ENCODE peak calls at places on chromosomes 4 and X, in four cellular contexts. O is left lung, A is GM23248, D is GM23338. Z is an unnamed sample.

GRCh38 chr4:131044368-131044767 is 1948.4 kb downstream of the C4orf33 start:
- DNase-seq in D (no peak), O (no peak), A (no peak), Z (no peak)

GRCh38 chrX:17020828-17021821 is 74.7 kb downstream of the REPS2 start:
- DNase-seq in D (no peak), A (peak; percentile 24), O (no peak), Z (no peak)

GRCh38 chr4:77036206-77036605 is 39.6 kb downstream of the CCNI start:
- DNase-seq in D (no peak), A (peak; percentile 91), O (no peak), Z (no peak)

GRCh38 chr4:3716034-3716875 is 49.9 kb upstream of the ADRA2C start:
- DNase-seq in D (no peak), O (peak; percentile 57), A (no peak), Z (no peak)

GRCh38 chrX:146907391-146908240 is 93.1 kb upstream of the CXorf51A start:
- DNase-seq in A (peak; percentile 0), O (no peak), D (no peak), Z (no peak)

GRCh38 chr4:89266128-89266527 is 41.5 kb downstream of the GPRIN3 start:
- DNase-seq in D (no peak), A (no peak), O (no peak), Z (no peak)

GRCh38 chr4:7929530-7929951 is 10.1 kb downstream of the AFAP1 start:
- DNase-seq in A (no peak), D (peak; percentile 74), O (no peak), Z (no peak)

GRCh38 chr4:73347497-73347896 is 56.6 kb upstream of the ALB start:
- DNase-seq in O (no peak), A (no peak), D (no peak), Z (no peak)

GRCh38 chrX:152900937-152901445 is 3.1 kb downstream of the ZNF185 start:
- DNase-seq in A (peak; percentile 33), D (no peak), O (no peak), Z (no peak)

GRCh38 chrX:122770581-122770980 is 413.5 kb upstream of the GRIA3 start:
- DNase-seq in A (no peak), O (no peak), D (no peak), Z (no peak)

GRCh38 chr4:30721353-30722091 is 1.4 kb downstream of the PCDH7 start:
- DNase-seq in A (peak; percentile 37), O (peak; percentile 78), D (peak; percentile 52), Z (peak; percentile 68)

GRCh38 chr4:150021483-150021882 is 56.8 kb upstream of the DCLK2 start:
- DNase-seq in D (no peak), A (no peak), O (no peak), Z (no peak)

GRCh38 chr4:39025552-39026085 is 6.6 kb downstream of the TMEM156 start:
- DNase-seq in D (no peak), O (no peak), A (peak; percentile 17), Z (no peak)

GRCh38 chr4:188021548-188022249 is 26.1 kb downstream of the ZFP42 start:
- DNase-seq in D (no peak), A (no peak), O (no peak), Z (no peak)

GRCh38 chr4:115234405-115235093 is 121.1 kb upstream of the NDST4 start:
- DNase-seq in D (peak; percentile 34), A (peak; percentile 22), O (no peak), Z (peak; percentile 6)

GRCh38 chr4:40310225-40310624 is 24.9 kb upstream of the CHRNA9 start:
- DNase-seq in D (no peak), O (no peak), A (no peak), Z (no peak)